ENCODE peak calls at places on chromosome 4, in six cellular contexts. E is ascending aorta, T is heart right ventricle, G is astrocyte, M is uterus, L is HCT116. J is an unnamed sample.

GRCh38 chr4:1806596-1807257 is 13.6 kb downstream of the FGFR3 start:
- DNase-seq in E (no peak), T (peak), G (no peak), M (no peak), L (no peak), J (no peak)

GRCh38 chr4:22338806-22339205 is 177.1 kb downstream of the ADGRA3 start:
- DNase-seq in E (no peak), T (peak), G (no peak), M (no peak), L (no peak), J (no peak)

GRCh38 chr4:123114915-123115756 is 192.7 kb upstream of the NUDT6 start:
- DNase-seq in E (no peak), T (no peak), G (no peak), M (no peak), L (no peak), J (no peak)

GRCh38 chr4:11748169-11748872 is 319.6 kb upstream of the HS3ST1 start:
- DNase-seq in E (no peak), T (no peak), G (peak), M (peak), L (peak), J (no peak)

GRCh38 chr4:183876268-183876934 is 28.7 kb upstream of the STOX2 start:
- DNase-seq in E (peak), T (peak), G (peak), M (peak), L (no peak), J (no peak)

GRCh38 chr4:108010167-108010566 is 20.5 kb downstream of the HADH start:
- DNase-seq in E (no peak), T (no peak), G (peak), M (no peak), L (no peak), J (no peak)

GRCh38 chr4:25677157-25677556 is 21.5 kb downstream of the SLC34A2 start:
- DNase-seq in E (no peak), T (no peak), G (no peak), M (no peak), L (no peak), J (no peak)

GRCh38 chr4:90165883-90166282 is 38.7 kb downstream of the CCSER1 start:
- DNase-seq in E (no peak), T (no peak), G (no peak), M (no peak), L (no peak), J (no peak)

GRCh38 chr4:168981460-168981859 is 28.6 kb downstream of the CBR4 start:
- DNase-seq in E (no peak), T (no peak), G (peak), M (no peak), L (no peak), J (no peak)

GRCh38 chr4:147201016-147201415 is 255.4 kb upstream of the TTC29 start:
- DNase-seq in E (no peak), T (no peak), G (peak), M (no peak), L (no peak), J (no peak)

GRCh38 chr4:133150643-133151300 is 1.7 kb downstream of the PCDH10 start:
- DNase-seq in E (no peak), T (no peak), G (peak), M (no peak), L (no peak), J (no peak)
- H3K27ac ChIP-seq in E (peak), T (no peak), G (no peak), M (no peak), L (no peak), J (no peak)

DNA sequence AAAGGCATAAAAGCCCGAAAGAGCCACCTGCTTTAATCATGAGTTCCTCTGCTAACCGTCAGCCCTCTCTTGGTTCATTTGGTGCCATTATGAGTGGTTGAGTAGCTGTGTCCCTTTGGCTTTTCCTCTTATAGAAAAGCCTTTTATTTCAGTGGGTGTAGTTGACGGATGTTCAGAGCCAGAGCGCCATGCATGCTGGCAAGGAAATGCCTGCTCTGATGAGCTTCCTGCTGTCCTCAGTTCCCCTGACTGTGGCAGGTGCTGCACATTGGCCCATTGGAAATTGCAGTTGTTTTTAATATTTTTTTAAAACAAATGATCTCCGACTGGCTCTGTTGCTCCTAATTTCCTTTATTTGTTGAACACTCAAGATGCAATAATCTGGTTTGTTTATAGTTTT is 77.3 kb upstream of the LIMCH1 start:
- DNase-seq in E (no peak), T (no peak), G (no peak), M (no peak), L (no peak), J (no peak)
- H3K4me3 ChIP-seq in E (no peak), T (no peak), G (no peak), M (no peak), L (no peak), J (no peak)

DNA sequence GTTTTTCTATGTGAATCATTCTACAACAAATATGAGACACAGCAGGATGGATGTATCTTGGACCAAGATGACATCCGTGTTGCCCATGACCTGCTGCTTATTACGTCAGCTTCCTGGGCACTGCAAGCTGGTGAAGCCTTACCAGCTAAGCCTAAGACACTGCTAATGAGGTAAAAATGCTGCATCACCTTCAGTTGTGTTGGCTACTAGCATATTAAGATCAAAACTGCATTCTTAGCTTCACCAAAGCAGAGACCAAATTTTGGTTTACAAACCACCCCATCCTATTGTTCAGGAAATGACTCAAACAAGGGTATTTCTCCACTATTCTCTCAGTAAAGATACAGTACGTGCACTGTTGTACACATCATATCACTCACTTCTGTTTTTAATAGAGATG is 50.3 kb downstream of the MAML3 start:
- DNase-seq in E (no peak), T (no peak), G (peak), M (no peak), L (no peak), J (no peak)
- H3K27ac ChIP-seq in E (no peak), T (no peak), G (peak), M (no peak), L (no peak), J (no peak)

GRCh38 chr4:152102184-152103000 is 341.6 kb upstream of the GATB start:
- DNase-seq in E (no peak), T (no peak), G (peak), M (no peak), L (peak), J (no peak)
- H3K4me3 ChIP-seq in E (no peak), T (no peak), G (no peak), M (no peak), L (no peak), J (peak)

DNA sequence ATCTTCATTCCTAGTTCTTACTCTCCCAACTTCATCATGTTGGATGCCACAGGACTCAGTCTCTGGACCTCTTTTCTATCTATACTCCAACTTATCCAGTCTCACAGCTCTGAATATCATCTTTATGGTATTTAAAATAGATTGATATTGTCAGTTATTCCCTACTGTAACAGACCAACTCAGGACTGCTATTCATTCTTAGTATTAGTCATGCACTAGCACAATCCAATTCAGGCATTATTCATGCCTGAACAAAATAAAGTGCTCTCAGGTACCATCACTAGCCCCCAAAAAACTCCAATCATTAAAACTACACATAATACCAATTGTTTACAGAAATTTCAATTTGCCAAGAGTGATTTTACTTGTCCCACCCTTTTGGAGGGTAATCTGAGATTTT is 37.7 kb downstream of the FRYL start:
- DNase-seq in E (no peak), T (no peak), G (peak), M (no peak), L (no peak), J (no peak)
- H3K27ac ChIP-seq in E (no peak), T (no peak), G (no peak), M (no peak), L (no peak), J (peak)

DNA sequence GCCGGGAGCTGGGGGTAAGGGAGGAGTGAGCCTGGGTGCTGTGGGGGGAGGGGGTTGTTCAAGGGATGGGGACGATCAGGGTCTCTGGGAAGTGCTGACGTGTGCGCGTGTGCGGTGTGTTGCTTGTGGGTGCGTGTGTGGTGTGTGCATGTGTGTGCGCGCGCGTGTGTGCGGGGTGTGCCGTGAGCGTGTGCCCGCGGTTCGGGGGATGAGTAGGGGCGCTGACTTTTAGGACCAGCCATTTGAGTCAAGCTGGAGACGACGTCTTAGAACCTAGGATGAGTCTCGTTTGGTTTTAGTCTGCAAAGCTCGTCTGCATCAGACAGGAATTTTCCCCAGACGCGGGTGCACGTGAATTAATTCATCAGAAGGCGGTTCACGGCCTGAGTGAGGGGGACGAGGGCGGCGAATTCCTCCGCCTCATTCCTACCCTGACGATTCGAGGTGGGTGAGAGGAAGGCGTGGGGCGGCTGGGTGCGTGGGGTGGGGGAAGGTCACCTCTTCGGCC is 950 bp upstream of the TMEM271 start:
- DNase-seq in E (no peak), T (no peak), G (no peak), M (no peak), L (no peak), J (no peak)
- H3K4me3 ChIP-seq in E (no peak), T (no peak), G (no peak), M (no peak), L (no peak), J (no peak)

GRCh38 chr4:112279882-112280315 is 5.8 kb downstream of the TIFA start:
- DNase-seq in E (no peak), T (no peak), G (no peak), M (no peak), L (no peak), J (no peak)
- H3K27ac ChIP-seq in E (no peak), T (no peak), G (no peak), M (no peak), L (no peak), J (no peak)

GRCh38 chr4:141081921-141082381 is 51.3 kb downstream of the RNF150 start:
- DNase-seq in E (no peak), T (no peak), G (no peak), M (no peak), L (no peak), J (no peak)
- H3K4me3 ChIP-seq in E (no peak), T (no peak), G (no peak), M (no peak), L (no peak), J (no peak)

J was measured in naive thymus-derived CD4-positive, alpha-beta T cell.